ENCODE peak calls at places on chromosome 17, in six cellular contexts. F is lower leg skin; I is activated CD4-positive, alpha-beta memory T cell treated with anti-CD3 and anti-CD28 coated beads for 36 hours; K is activated CD4-positive, CD25-positive, alpha-beta regulatory T cell treated with anti-CD3 and anti-CD28 coated beads, Interleukin-2, amount 50 U/mL, for 72 hours; C is naive thymus-derived CD8-positive, alpha-beta T cell; L is heart left ventricle. P is an unnamed sample.
A peak's percentile ranks its signal among the peaks of the same experiment; 100 is the strongest.

GRCh38 chr17:28514571-28515002 is 8.4 kb downstream of the FOXN1 start:
- DNase-seq in F (no peak), I (no peak), K (no peak), C (no peak), L (no peak), P (no peak)

GRCh38 chr17:17774009-17774881 is 62.5 kb downstream of the SREBF1 start:
- DNase-seq in F (no peak), I (peak; percentile 48), K (no peak), C (no peak), L (peak; percentile 57), P (no peak)

GRCh38 chr17:80481284-80482057 is 5.1 kb upstream of the NPTX1 start:
- DNase-seq in F (no peak), I (no peak), K (no peak), C (no peak), L (no peak), P (no peak)

GRCh38 chr17:77444653-77445029 is 303.9 kb downstream of the SEC14L1 start:
- DNase-seq in F (no peak), I (no peak), K (peak; percentile 41), C (no peak), L (peak; percentile 82), P (no peak)

GRCh38 chr17:81401727-81402529 is 6.7 kb downstream of the BAHCC1 start:
- DNase-seq in F (no peak), I (peak; percentile 27), K (no peak), C (no peak), L (peak; percentile 74), P (no peak)

GRCh38 chr17:77829871-77830799 is 128.4 kb upstream of the TNRC6C start:
- DNase-seq in F (no peak), I (peak; percentile 56), K (peak; percentile 26), C (no peak), L (peak; percentile 81), P (no peak)

GRCh38 chr17:6775871-6776405 is at the start of gene FBXO39:
- DNase-seq in F (no peak), I (no peak), K (no peak), C (no peak), L (no peak), P (no peak)

GRCh38 chr17:28727727-28728363 is 743 bp upstream of the NEK8 start:
- DNase-seq in F (peak; percentile 93), I (peak; percentile 96), K (peak; percentile 85), C (peak; percentile 77), L (peak; percentile 37), P (peak; percentile 83)

GRCh38 chr17:44826123-44826790 is 3.8 kb downstream of the GJC1 start:
- DNase-seq in F (no peak), I (no peak), K (no peak), C (no peak), L (no peak), P (no peak)

GRCh38 chr17:50044483-50044882 is 11.4 kb upstream of the ITGA3 start:
- DNase-seq in F (no peak), I (no peak), K (no peak), C (no peak), L (peak; percentile 9), P (no peak)

GRCh38 chr17:43940630-43941029 is 1.6 kb downstream of the PPY start:
- DNase-seq in F (no peak), I (peak; percentile 30), K (no peak), C (no peak), L (peak; percentile 61), P (no peak)

P was measured in T follicular helper cell.